ENCODE peak calls at places on chromosomes 16 and 17, in seven cellular contexts. One of them, this sample, is unnamed.
A peak's percentile ranks its signal among the peaks of the same experiment; 100 is the strongest.

GRCh38 chr17:21573961-21574610 is 118.2 kb upstream of the KCNJ18 start:
- DNase-seq in GM13976: no peak
- DNase-seq in T-cell: peak; percentile 20
- DNase-seq in SW480: no peak
- DNase-seq in non-pigmented ciliary epithelial cell: peak; percentile 13
- DNase-seq in Right ventricle myocardium superior: peak; percentile 90
- DNase-seq in mucosa of descending colon: peak; percentile 73
- DNase-seq in this sample: no peak

GRCh38 chr16:31528726-31529397 is 1.2 kb downstream of the AHSP start:
- DNase-seq in GM13976: no peak
- DNase-seq in T-cell: no peak
- DNase-seq in SW480: no peak
- DNase-seq in non-pigmented ciliary epithelial cell: no peak
- DNase-seq in Right ventricle myocardium superior: no peak
- DNase-seq in mucosa of descending colon: no peak
- DNase-seq in this sample: no peak

GRCh38 chr16:78198299-78198698 is 98.8 kb downstream of the WWOX start:
- DNase-seq in GM13976: no peak
- DNase-seq in T-cell: no peak
- DNase-seq in SW480: no peak
- DNase-seq in non-pigmented ciliary epithelial cell: no peak
- DNase-seq in Right ventricle myocardium superior: no peak
- DNase-seq in mucosa of descending colon: no peak
- DNase-seq in this sample: no peak

GRCh38 chr17:21523482-21524210 is 147.5 kb downstream of the KCNJ12 start:
- DNase-seq in GM13976: no peak
- DNase-seq in T-cell: no peak
- DNase-seq in SW480: no peak
- DNase-seq in non-pigmented ciliary epithelial cell: no peak
- DNase-seq in Right ventricle myocardium superior: no peak
- DNase-seq in mucosa of descending colon: no peak
- DNase-seq in this sample: no peak

GRCh38 chr16:54007504-54007903 is 279.1 kb downstream of the IRX3 start:
- DNase-seq in GM13976: no peak
- DNase-seq in T-cell: no peak
- DNase-seq in SW480: no peak
- DNase-seq in non-pigmented ciliary epithelial cell: no peak
- DNase-seq in Right ventricle myocardium superior: no peak
- DNase-seq in mucosa of descending colon: no peak
- DNase-seq in this sample: no peak

GRCh38 chr16:49754495-49755290 is 101.2 kb downstream of the ZNF423 start:
- DNase-seq in GM13976: no peak
- DNase-seq in T-cell: no peak
- DNase-seq in SW480: peak; percentile 2
- DNase-seq in non-pigmented ciliary epithelial cell: no peak
- DNase-seq in Right ventricle myocardium superior: peak; percentile 70
- DNase-seq in mucosa of descending colon: peak; percentile 45
- DNase-seq in this sample: no peak

GRCh38 chr17:8841844-8842243 is 25.6 kb downstream of the PIK3R6 start:
- DNase-seq in GM13976: no peak
- DNase-seq in T-cell: no peak
- DNase-seq in SW480: no peak
- DNase-seq in non-pigmented ciliary epithelial cell: no peak
- DNase-seq in Right ventricle myocardium superior: no peak
- DNase-seq in mucosa of descending colon: no peak
- DNase-seq in this sample: no peak

GRCh38 chr17:80259642-80260535 is 763 bp upstream of the RNF213 start:
- DNase-seq in GM13976: peak; percentile 94
- DNase-seq in T-cell: peak; percentile 83
- DNase-seq in SW480: peak; percentile 50
- DNase-seq in non-pigmented ciliary epithelial cell: no peak
- DNase-seq in Right ventricle myocardium superior: peak; percentile 81
- DNase-seq in mucosa of descending colon: peak; percentile 72
- DNase-seq in this sample: no peak

GRCh38 chr17:49439673-49440571 is 25.2 kb upstream of the PHB1 start:
- DNase-seq in GM13976: no peak
- DNase-seq in T-cell: no peak
- DNase-seq in SW480: peak; percentile 90
- DNase-seq in non-pigmented ciliary epithelial cell: no peak
- DNase-seq in Right ventricle myocardium superior: no peak
- DNase-seq in mucosa of descending colon: no peak
- DNase-seq in this sample: no peak

GRCh38 chr16:70151391-70151790 is 22.2 kb upstream of the CLEC18C start:
- DNase-seq in GM13976: peak; percentile 41
- DNase-seq in T-cell: no peak
- DNase-seq in SW480: no peak
- DNase-seq in non-pigmented ciliary epithelial cell: no peak
- DNase-seq in Right ventricle myocardium superior: no peak
- DNase-seq in mucosa of descending colon: no peak
- DNase-seq in this sample: no peak

GRCh38 chr17:45355087-45355486 is 38.3 kb upstream of the MAP3K14 start:
- DNase-seq in GM13976: no peak
- DNase-seq in T-cell: no peak
- DNase-seq in SW480: peak; percentile 17
- DNase-seq in non-pigmented ciliary epithelial cell: no peak
- DNase-seq in Right ventricle myocardium superior: no peak
- DNase-seq in mucosa of descending colon: no peak
- DNase-seq in this sample: no peak

GRCh38 chr16:80938035-80938927 is 68.4 kb downstream of the CMC2 start:
- DNase-seq in GM13976: no peak
- DNase-seq in T-cell: no peak
- DNase-seq in SW480: peak; percentile 20
- DNase-seq in non-pigmented ciliary epithelial cell: peak; percentile 95
- DNase-seq in Right ventricle myocardium superior: no peak
- DNase-seq in mucosa of descending colon: peak; percentile 16
- DNase-seq in this sample: no peak

GRCh38 chr17:67506966-67507365 is 129.9 kb downstream of the PITPNC1 start:
- DNase-seq in GM13976: no peak
- DNase-seq in T-cell: no peak
- DNase-seq in SW480: no peak
- DNase-seq in non-pigmented ciliary epithelial cell: peak; percentile 63
- DNase-seq in Right ventricle myocardium superior: no peak
- DNase-seq in mucosa of descending colon: no peak
- DNase-seq in this sample: no peak

GRCh38 chr17:14886200-14886739 is 378.9 kb downstream of the PMP22 start:
- DNase-seq in GM13976: no peak
- DNase-seq in T-cell: no peak
- DNase-seq in SW480: peak; percentile 12
- DNase-seq in non-pigmented ciliary epithelial cell: no peak
- DNase-seq in Right ventricle myocardium superior: no peak
- DNase-seq in mucosa of descending colon: no peak
- DNase-seq in this sample: no peak

GRCh38 chr16:56724191-56724590 is 5.7 kb upstream of the NUP93 start:
- DNase-seq in GM13976: no peak
- DNase-seq in T-cell: no peak
- DNase-seq in SW480: no peak
- DNase-seq in non-pigmented ciliary epithelial cell: no peak
- DNase-seq in Right ventricle myocardium superior: no peak
- DNase-seq in mucosa of descending colon: no peak
- DNase-seq in this sample: no peak

GRCh38 chr17:79754359-79754758 is 23.6 kb upstream of the CBX2 start:
- DNase-seq in GM13976: no peak
- DNase-seq in T-cell: no peak
- DNase-seq in SW480: no peak
- DNase-seq in non-pigmented ciliary epithelial cell: no peak
- DNase-seq in Right ventricle myocardium superior: peak; percentile 10
- DNase-seq in mucosa of descending colon: no peak
- DNase-seq in this sample: no peak

GRCh38 chr17:77571141-77571540 is 387.4 kb upstream of the TNRC6C start:
- DNase-seq in GM13976: no peak
- DNase-seq in T-cell: no peak
- DNase-seq in SW480: no peak
- DNase-seq in non-pigmented ciliary epithelial cell: no peak
- DNase-seq in Right ventricle myocardium superior: no peak
- DNase-seq in mucosa of descending colon: no peak
- DNase-seq in this sample: no peak

GRCh38 chr17:61291457-61292311 is 108.0 kb upstream of the TBX2 start:
- DNase-seq in GM13976: no peak
- DNase-seq in T-cell: no peak
- DNase-seq in SW480: no peak
- DNase-seq in non-pigmented ciliary epithelial cell: no peak
- DNase-seq in Right ventricle myocardium superior: no peak
- DNase-seq in mucosa of descending colon: no peak
- DNase-seq in this sample: no peak

GRCh38 chr16:83771306-83771942 is 36.4 kb upstream of the HSBP1 start:
- DNase-seq in GM13976: no peak
- DNase-seq in T-cell: no peak
- DNase-seq in SW480: no peak
- DNase-seq in non-pigmented ciliary epithelial cell: no peak
- DNase-seq in Right ventricle myocardium superior: peak; percentile 82
- DNase-seq in mucosa of descending colon: no peak
- DNase-seq in this sample: no peak